ENCODE peak calls at places on chromosome 1, in four cellular contexts. One of them, this sample, is unnamed.

GRCh38 chr1:185996211-185996610 is 262.0 kb downstream of the HMCN1 start:
- DNase-seq in neuronal stem cell: no peak
- DNase-seq in cardiac muscle cell: no peak
- DNase-seq in heart left ventricle: peak
- DNase-seq in this sample: no peak

GRCh38 chr1:28178690-28179485 is 2.4 kb upstream of the PTAFR start:
- DNase-seq in neuronal stem cell: no peak
- DNase-seq in cardiac muscle cell: no peak
- DNase-seq in heart left ventricle: no peak
- DNase-seq in this sample: no peak

GRCh38 chr1:239898067-239898730 is 193.5 kb upstream of the FMN2 start:
- DNase-seq in neuronal stem cell: peak
- DNase-seq in cardiac muscle cell: peak
- DNase-seq in heart left ventricle: peak
- DNase-seq in this sample: peak

GRCh38 chr1:62688687-62689085 is 500 bp upstream of the DOCK7 start:
- DNase-seq in neuronal stem cell: no peak
- DNase-seq in cardiac muscle cell: no peak
- DNase-seq in heart left ventricle: no peak
- DNase-seq in this sample: no peak

GRCh38 chr1:155003227-155003765 is 694 bp downstream of the ZBTB7B start:
- DNase-seq in neuronal stem cell: no peak
- DNase-seq in cardiac muscle cell: peak
- DNase-seq in heart left ventricle: no peak
- DNase-seq in this sample: no peak

GRCh38 chr1:15352122-15352957 is 57.3 kb upstream of the EFHD2 start:
- DNase-seq in neuronal stem cell: no peak
- DNase-seq in cardiac muscle cell: no peak
- DNase-seq in heart left ventricle: no peak
- DNase-seq in this sample: no peak

GRCh38 chr1:214377886-214378285 is 96.9 kb downstream of the SMYD2 start:
- DNase-seq in neuronal stem cell: no peak
- DNase-seq in cardiac muscle cell: no peak
- DNase-seq in heart left ventricle: no peak
- DNase-seq in this sample: no peak

GRCh38 chr1:7248828-7249227 is 463.6 kb downstream of the CAMTA1 start:
- DNase-seq in neuronal stem cell: no peak
- DNase-seq in cardiac muscle cell: no peak
- DNase-seq in heart left ventricle: no peak
- DNase-seq in this sample: no peak